ENCODE peak calls at places on chromosomes 12 and 14, in nine cellular contexts. V is Daoy, P is HL-60, M is posterior cingulate gyrus, A is GM23248, S is NCI-H2081, E is breast epithelium, X is HuH-7, N is K562. L is an unnamed sample.

GRCh38 chr12:64080319-64081008 is 141.6 kb downstream of the KICS2 start:
- DNase-seq in V (no peak), P (no peak), M (no peak), X (no peak), S (no peak), E (no peak), A (no peak), N (no peak), L (no peak)

GRCh38 chr12:89525002-89525823 is 617 bp upstream of the GALNT4 start:
- DNase-seq in P (no peak), X (peak; percentile 30), N (peak; percentile 61), A (peak; percentile 64), S (peak; percentile 22), E (no peak), V (peak; percentile 29), M (peak; percentile 34), L (no peak)

GRCh38 chr12:48336564-48336963 is 14.2 kb downstream of the ZNF641 start:
- DNase-seq in A (no peak), M (no peak), V (peak; percentile 8), N (peak; percentile 40), P (no peak), E (no peak), X (peak; percentile 43), S (no peak), L (no peak)

GRCh38 chr14:75660238-75660629 is 442 bp downstream of the ERG28 start:
- DNase-seq in A (peak; percentile 5), N (no peak), S (no peak), E (no peak), P (no peak), V (no peak), X (no peak), M (no peak), L (no peak)

GRCh38 chr12:121893901-121894540 is 5.4 kb downstream of the PSMD9 start:
- DNase-seq in V (peak; percentile 65), X (no peak), P (no peak), M (no peak), N (peak; percentile 31), A (peak; percentile 85), S (peak; percentile 2), E (no peak), L (no peak)

GRCh38 chr12:42468853-42469252 is 120.7 kb downstream of the PRICKLE1 start:
- DNase-seq in M (no peak), A (peak; percentile 34), P (no peak), N (no peak), V (no peak), S (no peak), E (no peak), X (no peak), L (no peak)

GRCh38 chr12:123532808-123533649 is 490 bp downstream of the RILPL1 start:
- DNase-seq in P (no peak), E (no peak), S (no peak), A (peak; percentile 74), X (peak; percentile 27), V (peak; percentile 51), N (peak; percentile 54), M (peak; percentile 24), L (no peak)

GRCh38 chr14:88493392-88494185 is 61.2 kb downstream of the PTPN21 start:
- DNase-seq in V (no peak), E (no peak), S (no peak), A (no peak), P (no peak), M (no peak), N (no peak), X (no peak), L (no peak)

GRCh38 chr12:1533602-1534304 is 60.6 kb downstream of the FBXL14 start:
- DNase-seq in P (no peak), V (peak; percentile 77), N (peak; percentile 26), E (no peak), S (no peak), X (no peak), A (peak; percentile 75), M (no peak), L (peak; percentile 69)

GRCh38 chr12:114666746-114667668 is 17.0 kb downstream of the TBX3 start:
- DNase-seq in X (peak; percentile 38), V (no peak), M (no peak), P (no peak), S (no peak), E (no peak), N (no peak), A (no peak), L (no peak)

GRCh38 chr14:89507521-89507920 is 90.5 kb upstream of the FOXN3 start:
- DNase-seq in P (no peak), A (peak; percentile 78), S (no peak), N (no peak), E (no peak), V (peak; percentile 80), M (no peak), X (no peak), L (no peak)

GRCh38 chr14:105899657-105900397 is 373.4 kb downstream of the TMEM121 start:
- DNase-seq in P (no peak), E (no peak), A (no peak), V (no peak), X (peak; percentile 3), N (no peak), M (no peak), S (no peak), L (no peak)